ENCODE peak calls at places on chromosomes 4 and X, in ten cellular contexts. W is H9, R is IMR-90, Q is H1, V is GM12878, N is fibroblast of lung, T is HCT116, Z is neuronal stem cell, H is hepatocyte, I is astrocyte. U is an unnamed sample.

GRCh38 chr4:114257516-114257915 is 278.1 kb upstream of the ARSJ start:
- DNase-seq in H (no peak), Z (no peak), W (no peak), T (no peak), I (peak; percentile 66), Q (no peak), N (peak; percentile 76), V (no peak), R (peak; percentile 79), U (no peak)

GRCh38 chrX:130097507-130098201 is 12.6 kb downstream of the ELF4 start:
- DNase-seq in N (no peak), T (no peak), Q (no peak), R (no peak), H (peak; percentile 61), V (no peak), I (no peak), Z (no peak), W (no peak), U (no peak)

GRCh38 chr4:7522452-7522851 is 87.7 kb upstream of the PSAPL1 start:
- DNase-seq in V (no peak), R (no peak), I (no peak), N (no peak), W (no peak), Q (no peak), H (no peak), Z (no peak), T (no peak), U (no peak)

GRCh38 chr4:69089388-69089787 is 6.9 kb upstream of the UGT2B7 start:
- DNase-seq in V (no peak), T (no peak), N (no peak), R (no peak), W (no peak), I (no peak), H (no peak), Q (no peak), Z (no peak), U (no peak)

GRCh38 chr4:174592985-174593335 is 70.7 kb upstream of the HPGD start:
- DNase-seq in Z (no peak), Q (no peak), W (no peak), T (no peak), V (no peak), R (peak; percentile 12), I (peak; percentile 44), N (peak; percentile 78), H (peak; percentile 7), U (no peak)

GRCh38 chr4:82780398-82781231 is 18.0 kb downstream of the SCD5 start:
- DNase-seq in V (no peak), W (peak; percentile 29), Q (no peak), H (peak; percentile 83), R (peak; percentile 59), Z (no peak), T (no peak), I (peak; percentile 58), N (peak; percentile 36), U (peak; percentile 92)

GRCh38 chrX:2192584-2193272 is 308.0 kb downstream of the DHRSX start:
- DNase-seq in I (no peak), H (no peak), Z (no peak), V (no peak), Q (no peak), W (no peak), R (no peak), N (no peak), T (no peak), U (no peak)

GRCh38 chr4:5206391-5206790 is 155.1 kb downstream of the STK32B start:
- DNase-seq in W (no peak), I (peak; percentile 91), T (peak; percentile 49), Z (no peak), H (no peak), V (no peak), R (peak; percentile 93), N (peak; percentile 43), Q (no peak), U (no peak)

GRCh38 chr4:38802561-38803355 is 1.8 kb downstream of the TLR1 start:
- DNase-seq in R (no peak), H (no peak), W (no peak), N (no peak), Z (no peak), I (no peak), Q (no peak), T (no peak), V (no peak), U (no peak)

GRCh38 chrX:94942603-94943002 is 1268.6 kb downstream of the FAM133A start:
- DNase-seq in Z (no peak), N (no peak), W (no peak), V (no peak), H (no peak), T (no peak), I (no peak), R (no peak), Q (no peak), U (no peak)

GRCh38 chr4:117429061-117429460 is 343.7 kb upstream of the TRAM1L1 start:
- DNase-seq in T (no peak), R (no peak), I (no peak), Q (peak; percentile 5), H (no peak), N (no peak), W (peak; percentile 46), V (no peak), Z (no peak), U (no peak)

GRCh38 chr4:155614111-155614762 is 52.4 kb upstream of the GUCY1A1 start:
- DNase-seq in H (no peak), I (no peak), Q (no peak), W (no peak), N (no peak), V (no peak), R (peak; percentile 77), Z (no peak), T (no peak), U (no peak)

GRCh38 chr4:153143527-153144348 is 60.5 kb upstream of the TRIM2 start:
- DNase-seq in I (peak; percentile 74), T (peak; percentile 51), Z (no peak), V (no peak), Q (no peak), W (no peak), H (peak; percentile 54), R (peak; percentile 65), N (peak; percentile 80), U (no peak)

GRCh38 chr4:7554885-7555284 is 120.2 kb upstream of the PSAPL1 start:
- DNase-seq in R (no peak), Q (no peak), I (no peak), V (no peak), N (no peak), Z (no peak), W (no peak), T (no peak), H (no peak), U (no peak)

GRCh38 chrX:110173192-110174175 is 144.4 kb downstream of the AMMECR1 start:
- DNase-seq in V (no peak), H (no peak), T (no peak), Q (no peak), N (peak; percentile 18), I (no peak), W (no peak), Z (no peak), R (peak; percentile 23), U (no peak)

GRCh38 chr4:110475881-110476818 is at the start of gene ENPEP:
- DNase-seq in Q (no peak), Z (no peak), W (peak; percentile 55), T (no peak), V (no peak), I (no peak), R (peak; percentile 36), N (peak; percentile 64), H (peak; percentile 32), U (no peak)

GRCh38 chr4:7823416-7823824 is 116.2 kb downstream of the AFAP1 start:
- DNase-seq in Z (no peak), T (no peak), R (no peak), N (peak; percentile 57), Q (no peak), H (peak; percentile 64), I (no peak), W (no peak), V (no peak), U (no peak)

GRCh38 chr4:95548738-95549245 is at the start of gene UNC5C:
- DNase-seq in V (no peak), Q (no peak), N (peak; percentile 85), W (peak; percentile 78), I (peak; percentile 76), Z (peak; percentile 63), H (peak; percentile 83), R (no peak), T (no peak), U (no peak)

GRCh38 chr4:24644983-24645764 is 60.8 kb upstream of the DHX15 start:
- DNase-seq in N (peak; percentile 52), Z (no peak), H (no peak), V (no peak), R (peak; percentile 45), I (peak; percentile 54), T (no peak), W (no peak), Q (no peak), U (no peak)

GRCh38 chr4:56681158-56681848 is at the start of gene HOPX:
- DNase-seq in Q (no peak), T (no peak), H (peak; percentile 69), R (no peak), I (peak; percentile 46), N (peak; percentile 33), Z (no peak), V (peak; percentile 13), W (no peak), U (no peak)
- H3K27me3 ChIP-seq in Q (no peaks in the 10 kb centered on the region), T (no peaks in the 10 kb centered on the region), H (no peaks in the 10 kb centered on the region), R (peaks cover 43% of the 10 kb centered on the region), I (peaks cover 17% of the 10 kb centered on the region), N (peaks cover 14% of the 10 kb centered on the region), Z (no peaks in the 10 kb centered on the region), V (no peaks in the 10 kb centered on the region), W (no peaks in the 10 kb centered on the region), U (no peaks in the 10 kb centered on the region)

GRCh38 chr4:87232241-87232640 is 11.8 kb upstream of the KLHL8 start:
- DNase-seq in Z (no peak), R (no peak), V (no peak), T (no peak), N (peak; percentile 26), Q (no peak), W (no peak), I (no peak), H (no peak), U (no peak)
- H2AFZ ChIP-seq in Z (no peak overlapping the region), R (no peak overlapping the region), V (no peak overlapping the region), T (peak overlapping the region; percentile 7), N (no peak overlapping the region), Q (no peak overlapping the region), W (no peak overlapping the region), I (no peak overlapping the region), H (no peak overlapping the region), U (no peak overlapping the region)

DNA sequence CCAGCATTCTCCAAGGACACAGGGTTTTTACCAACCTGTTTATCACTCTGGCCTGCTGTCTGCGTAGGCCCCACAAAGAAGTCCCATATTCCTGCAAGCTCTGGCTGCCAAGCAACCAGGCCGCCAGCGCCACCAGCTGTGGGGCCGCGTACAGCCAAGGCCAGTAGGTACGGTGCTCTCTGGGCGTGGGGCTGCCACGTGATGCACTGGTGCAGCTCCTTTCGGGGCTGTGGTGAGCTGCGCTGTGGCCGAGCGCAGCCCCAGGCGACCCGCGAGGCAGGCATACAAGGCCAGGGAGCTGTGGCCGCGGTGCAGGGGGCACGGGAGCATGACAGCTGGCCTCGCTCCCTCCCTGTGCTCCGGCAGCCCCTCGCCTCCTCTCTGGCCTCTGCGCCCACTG is 22.2 kb downstream of the LUZP4 start:
- DNase-seq in Q (peak; percentile 29), N (no peak), R (no peak), I (peak; percentile 2), Z (no peak), V (no peak), H (peak; percentile 77), W (peak; percentile 93), T (no peak), U (no peak)
- H3K4me2 ChIP-seq in Q (peak overlapping the region; percentile 62), N (no peak overlapping the region), R (no peak overlapping the region), I (peak overlapping the region; percentile 48), Z (peak overlapping the region; percentile 33), V (no peak overlapping the region), H (peak overlapping the region; percentile 67), W (peak overlapping the region; percentile 34), T (no peak overlapping the region), U (no peak overlapping the region)

GRCh38 chr4:78527555-78527954 is 24.0 kb upstream of the ANXA3 start:
- DNase-seq in V (no peak), H (no peak), T (no peak), I (no peak), Z (no peak), W (no peak), Q (no peak), R (no peak), N (no peak), U (no peak)
- H3K27me3 ChIP-seq in V (no peaks in the 10 kb centered on the region), H (no peaks in the 10 kb centered on the region), T (no peaks in the 10 kb centered on the region), I (no peaks in the 10 kb centered on the region), Z (no peaks in the 10 kb centered on the region), W (no peaks in the 10 kb centered on the region), Q (no peaks in the 10 kb centered on the region), R (no peaks in the 10 kb centered on the region), N (no peaks in the 10 kb centered on the region), U (no peaks in the 10 kb centered on the region)